ENCODE peak calls at places on chromosomes 2 and 18, in nine cellular contexts. One of them, this sample, is unnamed.

GRCh38 chr18:74275736-74276135 is 16.0 kb downstream of the CYB5A start:
- DNase-seq in foreskin fibroblast: no peak
- DNase-seq in fibroblast of lung: no peak
- DNase-seq in heart right ventricle: no peak
- DNase-seq in AG04449: no peak
- DNase-seq in lung: no peak
- DNase-seq in AG10803: no peak
- DNase-seq in tibial artery: no peak
- DNase-seq in adrenal gland: no peak
- DNase-seq in this sample: no peak

GRCh38 chr2:44304258-44304657 is 29.0 kb downstream of the SLC3A1 start:
- DNase-seq in lung: no peak
- DNase-seq in fibroblast of lung: no peak
- DNase-seq in adrenal gland: no peak
- DNase-seq in tibial artery: no peak
- DNase-seq in heart right ventricle: no peak
- DNase-seq in AG10803: no peak
- DNase-seq in foreskin fibroblast: no peak
- DNase-seq in AG04449: no peak
- DNase-seq in this sample: no peak

GRCh38 chr2:212523756-212524155 is 14.8 kb downstream of the ERBB4 start:
- DNase-seq in lung: no peak
- DNase-seq in AG10803: no peak
- DNase-seq in fibroblast of lung: no peak
- DNase-seq in tibial artery: no peak
- DNase-seq in adrenal gland: no peak
- DNase-seq in heart right ventricle: no peak
- DNase-seq in foreskin fibroblast: no peak
- DNase-seq in AG04449: no peak
- DNase-seq in this sample: no peak

GRCh38 chr18:3500016-3500415 is 50.0 kb downstream of the TGIF1 start:
- DNase-seq in AG04449: no peak
- DNase-seq in lung: no peak
- DNase-seq in fibroblast of lung: no peak
- DNase-seq in adrenal gland: no peak
- DNase-seq in heart right ventricle: no peak
- DNase-seq in foreskin fibroblast: no peak
- DNase-seq in AG10803: no peak
- DNase-seq in tibial artery: no peak
- DNase-seq in this sample: peak

GRCh38 chr18:59469463-59470180 is 110.6 kb upstream of the LMAN1 start:
- DNase-seq in foreskin fibroblast: no peak
- DNase-seq in AG10803: no peak
- DNase-seq in AG04449: no peak
- DNase-seq in fibroblast of lung: no peak
- DNase-seq in tibial artery: no peak
- DNase-seq in lung: no peak
- DNase-seq in heart right ventricle: peak
- DNase-seq in adrenal gland: no peak
- DNase-seq in this sample: no peak

GRCh38 chr2:233440714-233441113 is 86.4 kb downstream of the DGKD start:
- DNase-seq in tibial artery: peak
- DNase-seq in foreskin fibroblast: no peak
- DNase-seq in fibroblast of lung: no peak
- DNase-seq in adrenal gland: no peak
- DNase-seq in AG04449: no peak
- DNase-seq in heart right ventricle: no peak
- DNase-seq in lung: no peak
- DNase-seq in AG10803: no peak
- DNase-seq in this sample: no peak

GRCh38 chr2:21422050-21422449 is 298.3 kb downstream of the TDRD15 start:
- DNase-seq in tibial artery: no peak
- DNase-seq in AG10803: no peak
- DNase-seq in fibroblast of lung: peak
- DNase-seq in foreskin fibroblast: no peak
- DNase-seq in AG04449: no peak
- DNase-seq in heart right ventricle: peak
- DNase-seq in lung: no peak
- DNase-seq in adrenal gland: no peak
- DNase-seq in this sample: no peak

GRCh38 chr18:55007582-55007981 is 48.3 kb upstream of the CCDC68 start:
- DNase-seq in tibial artery: no peak
- DNase-seq in AG04449: no peak
- DNase-seq in lung: no peak
- DNase-seq in fibroblast of lung: no peak
- DNase-seq in AG10803: peak
- DNase-seq in heart right ventricle: no peak
- DNase-seq in foreskin fibroblast: peak
- DNase-seq in adrenal gland: no peak
- DNase-seq in this sample: no peak

GRCh38 chr2:1081411-1082225 is 131.0 kb downstream of the SNTG2 start:
- DNase-seq in heart right ventricle: peak
- DNase-seq in AG04449: no peak
- DNase-seq in AG10803: peak
- DNase-seq in lung: no peak
- DNase-seq in foreskin fibroblast: peak
- DNase-seq in tibial artery: no peak
- DNase-seq in fibroblast of lung: peak
- DNase-seq in adrenal gland: no peak
- DNase-seq in this sample: peak

GRCh38 chr2:53593891-53594585 is 173.6 kb upstream of the CHAC2 start:
- DNase-seq in adrenal gland: no peak
- DNase-seq in heart right ventricle: no peak
- DNase-seq in fibroblast of lung: peak
- DNase-seq in AG04449: peak
- DNase-seq in foreskin fibroblast: peak
- DNase-seq in AG10803: peak
- DNase-seq in tibial artery: no peak
- DNase-seq in lung: no peak
- DNase-seq in this sample: peak

GRCh38 chr18:76823166-76823539 is 796 bp downstream of the ZNF236 start:
- DNase-seq in lung: no peak
- DNase-seq in tibial artery: no peak
- DNase-seq in heart right ventricle: no peak
- DNase-seq in foreskin fibroblast: no peak
- DNase-seq in AG10803: no peak
- DNase-seq in adrenal gland: peak
- DNase-seq in fibroblast of lung: no peak
- DNase-seq in AG04449: no peak
- DNase-seq in this sample: no peak

GRCh38 chr18:76824754-76825153 is 2.4 kb downstream of the ZNF236 start:
- DNase-seq in lung: no peak
- DNase-seq in adrenal gland: no peak
- DNase-seq in AG04449: no peak
- DNase-seq in foreskin fibroblast: no peak
- DNase-seq in heart right ventricle: no peak
- DNase-seq in fibroblast of lung: no peak
- DNase-seq in AG10803: no peak
- DNase-seq in tibial artery: no peak
- DNase-seq in this sample: no peak

GRCh38 chr18:76822510-76823165 is at the start of gene ZNF236:
- DNase-seq in foreskin fibroblast: peak
- DNase-seq in heart right ventricle: peak
- DNase-seq in AG10803: peak
- DNase-seq in AG04449: no peak
- DNase-seq in adrenal gland: peak
- DNase-seq in lung: peak
- DNase-seq in fibroblast of lung: peak
- DNase-seq in tibial artery: peak
- DNase-seq in this sample: peak

GRCh38 chr18:76824136-76824676 is 1.8 kb downstream of the ZNF236 start:
- DNase-seq in fibroblast of lung: no peak
- DNase-seq in lung: no peak
- DNase-seq in foreskin fibroblast: no peak
- DNase-seq in heart right ventricle: no peak
- DNase-seq in AG04449: no peak
- DNase-seq in AG10803: no peak
- DNase-seq in adrenal gland: peak
- DNase-seq in tibial artery: no peak
- DNase-seq in this sample: no peak

DNA sequence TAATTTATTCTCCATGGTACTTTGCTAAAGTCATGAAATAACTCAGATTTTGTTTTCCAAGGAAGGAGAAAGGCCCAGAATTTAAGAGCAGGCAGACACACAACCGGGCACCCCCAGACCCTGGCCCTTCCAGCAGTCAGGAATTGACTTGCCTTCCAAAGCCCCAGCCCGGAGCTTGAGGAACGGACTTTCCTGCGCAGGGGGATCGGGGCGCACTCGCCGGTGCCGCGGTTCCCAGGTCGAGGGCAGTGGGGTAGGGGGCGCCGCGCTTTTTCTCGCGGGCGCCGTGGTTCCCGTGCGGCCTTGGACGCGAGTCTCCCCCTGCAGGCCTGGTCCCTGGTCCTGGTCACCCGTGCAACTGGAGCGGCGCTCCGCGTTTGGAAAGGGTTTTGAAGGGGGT is 1.2 kb downstream of the ZNF236 start:
- DNase-seq in heart right ventricle: peak
- DNase-seq in lung: no peak
- DNase-seq in AG10803: no peak
- DNase-seq in fibroblast of lung: peak
- DNase-seq in AG04449: no peak
- DNase-seq in foreskin fibroblast: peak
- DNase-seq in adrenal gland: peak
- DNase-seq in tibial artery: no peak
- DNase-seq in this sample: no peak
- TF ChIP-seq CTCF in heart right ventricle: no peak
- TF ChIP-seq CTCF in lung: no peak
- TF ChIP-seq CTCF in AG10803: peak
- TF ChIP-seq CTCF in fibroblast of lung: peak
- TF ChIP-seq CTCF in AG04449: peak
- TF ChIP-seq CTCF in foreskin fibroblast: peak
- TF ChIP-seq CTCF in adrenal gland: no peak
- TF ChIP-seq CTCF in tibial artery: no peak
- TF ChIP-seq CTCF in this sample: peak

GRCh38 chr2:132670104-132670960 is at the start of gene LYPD1:
- DNase-seq in foreskin fibroblast: peak
- DNase-seq in fibroblast of lung: no peak
- DNase-seq in heart right ventricle: peak
- DNase-seq in adrenal gland: peak
- DNase-seq in tibial artery: peak
- DNase-seq in AG04449: no peak
- DNase-seq in AG10803: no peak
- DNase-seq in lung: no peak
- DNase-seq in this sample: no peak
- H3K4me3 ChIP-seq in foreskin fibroblast: peak
- H3K4me3 ChIP-seq in fibroblast of lung: peak
- H3K4me3 ChIP-seq in heart right ventricle: peak
- H3K4me3 ChIP-seq in adrenal gland: peak
- H3K4me3 ChIP-seq in tibial artery: peak
- H3K4me3 ChIP-seq in AG04449: peak
- H3K4me3 ChIP-seq in AG10803: peak
- H3K4me3 ChIP-seq in lung: peak
- H3K4me3 ChIP-seq in this sample: peak

GRCh38 chr2:219177594-219178376 is at the start of gene RETREG2:
- DNase-seq in AG04449: no peak
- DNase-seq in adrenal gland: peak
- DNase-seq in AG10803: peak
- DNase-seq in fibroblast of lung: peak
- DNase-seq in tibial artery: peak
- DNase-seq in lung: peak
- DNase-seq in heart right ventricle: peak
- DNase-seq in foreskin fibroblast: peak
- DNase-seq in this sample: peak
- TF ChIP-seq CTCF in AG04449: peak
- TF ChIP-seq CTCF in adrenal gland: no peak
- TF ChIP-seq CTCF in AG10803: peak
- TF ChIP-seq CTCF in fibroblast of lung: peak
- TF ChIP-seq CTCF in tibial artery: peak
- TF ChIP-seq CTCF in lung: peak
- TF ChIP-seq CTCF in heart right ventricle: no peak
- TF ChIP-seq CTCF in foreskin fibroblast: no peak
- TF ChIP-seq CTCF in this sample: no peak

DNA sequence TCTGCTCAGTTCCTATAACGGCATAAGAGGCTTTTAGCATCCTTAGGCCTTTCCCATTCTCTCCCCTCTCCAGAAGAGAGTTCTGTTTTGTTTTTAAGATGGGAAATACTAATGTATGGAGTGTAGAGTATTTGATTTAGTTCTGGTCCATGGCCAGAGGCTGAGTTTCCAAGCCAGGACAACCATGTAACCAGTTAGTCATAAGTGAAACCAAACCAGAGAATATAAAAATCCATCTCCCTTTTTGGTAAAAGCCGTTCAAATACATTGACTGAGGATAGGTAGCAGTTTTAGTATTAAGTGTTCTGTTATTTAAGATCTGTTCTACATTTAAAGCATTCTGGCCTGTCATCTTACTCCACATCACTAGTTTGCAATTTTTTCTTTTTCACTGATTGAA is 3.1 kb downstream of the PSMD1 start:
- DNase-seq in tibial artery: no peak
- DNase-seq in fibroblast of lung: no peak
- DNase-seq in heart right ventricle: no peak
- DNase-seq in AG04449: no peak
- DNase-seq in lung: no peak
- DNase-seq in AG10803: peak
- DNase-seq in adrenal gland: no peak
- DNase-seq in foreskin fibroblast: peak
- DNase-seq in this sample: no peak
- H3K4me3 ChIP-seq in tibial artery: no peak
- H3K4me3 ChIP-seq in fibroblast of lung: no peak
- H3K4me3 ChIP-seq in heart right ventricle: no peak
- H3K4me3 ChIP-seq in AG04449: no peak
- H3K4me3 ChIP-seq in lung: no peak
- H3K4me3 ChIP-seq in AG10803: no peak
- H3K4me3 ChIP-seq in adrenal gland: no peak
- H3K4me3 ChIP-seq in foreskin fibroblast: no peak
- H3K4me3 ChIP-seq in this sample: no peak